ENCODE peak calls at places on chromosomes 6 and 20, in six cellular contexts. G is activated T-cell treated with anti-CD3 and anti-CD28 coated beads, Interleukin-2, amount 50 U/mL, for 72 hours; T is spleen; R is left ventricle myocardium superior; W is A673; L is neural crest cell. I is an unnamed sample.

GRCh38 chr20:53757472-53757913 is 163.9 kb upstream of the ZNF217 start:
- DNase-seq in G (no peak), T (no peak), R (no peak), W (no peak), L (no peak), I (no peak)

GRCh38 chr20:51375561-51375960 is 167.0 kb downstream of the NFATC2 start:
- DNase-seq in G (no peak), T (no peak), R (no peak), W (no peak), L (no peak), I (peak; percentile 36)

GRCh38 chr6:158715330-158716311 is 65.8 kb downstream of the SYTL3 start:
- DNase-seq in G (no peak), T (no peak), R (no peak), W (no peak), L (no peak), I (peak; percentile 74)

GRCh38 chr6:36616888-36617521 is 22.8 kb downstream of the SRSF3 start:
- DNase-seq in G (peak; percentile 36), T (no peak), R (peak; percentile 61), W (no peak), L (no peak), I (peak; percentile 86)

GRCh38 chr20:10724774-10725173 is 51.0 kb upstream of the JAG1 start:
- DNase-seq in G (no peak), T (no peak), R (no peak), W (no peak), L (no peak), I (no peak)

GRCh38 chr20:11919046-11919445 is 1.4 kb downstream of the BTBD3 start:
- DNase-seq in G (no peak), T (no peak), R (peak; percentile 57), W (no peak), L (no peak), I (no peak)

GRCh38 chr6:41298785-41299498 is 12.5 kb upstream of the TREM1 start:
- DNase-seq in G (no peak), T (no peak), R (no peak), W (no peak), L (no peak), I (no peak)

GRCh38 chr20:24493661-24494459 is 24.4 kb downstream of the SYNDIG1 start:
- DNase-seq in G (no peak), T (peak; percentile 62), R (no peak), W (no peak), L (no peak), I (no peak)

GRCh38 chr6:148750826-148751225 is 4.0 kb downstream of the UST start:
- DNase-seq in G (no peak), T (no peak), R (peak; percentile 56), W (no peak), L (no peak), I (peak; percentile 72)